ENCODE peak calls at places on chromosomes 16 and 17, in four cellular contexts. U is fibroblast of lung, X is DND-41, T is IMR-90. Z is an unnamed sample. For H4K20me1 and H3K4me1, the result is how much of the 10 kb centered on the place peaks cover.

GRCh38 chr16:50182441-50182840 is 29.3 kb downstream of the TENT4B start:
- DNase-seq in U (no peak), T (no peak), X (no peak), Z (no peak)

GRCh38 chr17:4939554-4939803 is 367 bp downstream of the SLC25A11 start:
- DNase-seq in X (no peak), U (no peak), T (no peak), Z (no peak)

GRCh38 chr17:32943206-32943605 is 15.3 kb downstream of the TMEM98 start:
- DNase-seq in T (no peak), U (no peak), X (no peak), Z (peak)

GRCh38 chr16:85138825-85139627 is 26.8 kb upstream of the CIBAR2 start:
- DNase-seq in U (no peak), X (no peak), T (no peak), Z (peak)

GRCh38 chr16:825298-826061 is 24.9 kb upstream of the GNG13 start:
- DNase-seq in X (no peak), U (peak), T (no peak), Z (peak)

GRCh38 chr16:2751577-2752034 is 832 bp upstream of the SRRM2 start:
- DNase-seq in T (no peak), U (no peak), X (no peak), Z (peak)

GRCh38 chr17:82671071-82671470 is 22.8 kb upstream of the WDR45B start:
- DNase-seq in U (no peak), X (no peak), T (no peak), Z (peak)

GRCh38 chr16:66477028-66477515 is 50.0 kb downstream of the BEAN1 start:
- DNase-seq in T (no peak), U (no peak), X (no peak), Z (no peak)

GRCh38 chr16:16143038-16143763 is 80.1 kb downstream of the ABCC6 start:
- DNase-seq in X (peak), U (no peak), T (no peak), Z (peak)

DNA sequence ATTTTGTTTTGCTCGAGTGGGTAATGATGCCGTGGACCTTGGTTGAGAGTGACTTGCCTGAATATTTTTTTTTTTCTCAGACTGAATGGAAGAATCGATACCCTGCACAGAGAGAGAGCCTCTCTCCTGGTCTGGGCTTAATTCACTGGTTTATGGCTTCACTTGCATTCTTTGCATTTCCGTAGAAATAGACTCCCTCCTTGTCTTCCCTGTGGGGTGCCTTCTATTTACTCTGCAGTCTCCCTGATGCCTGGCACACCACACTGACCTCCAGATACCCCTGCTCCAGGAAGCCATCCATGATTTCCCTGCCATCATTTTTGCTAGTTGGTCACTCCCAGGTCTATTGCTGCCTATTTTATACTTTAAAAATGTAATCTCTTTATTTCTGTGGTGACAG is 238.0 kb downstream of the SNX29 start:
- DNase-seq in U (no peak), T (no peak), X (no peak), Z (no peak)
- H4K20me1 ChIP-seq in U (under half), T (under half), X (under half), Z (under half)

GRCh38 chr17:12116143-12116542 is 95.5 kb downstream of the MAP2K4 start:
- DNase-seq in T (peak), X (no peak), U (no peak), Z (no peak)
- H3K4me1 ChIP-seq in T (under half), X (under half), U (under half), Z (under half)

GRCh38 chr16:56667581-56668571 is at the start of gene MT1G:
- DNase-seq in T (no peak), X (peak), U (peak), Z (peak)
- H2AFZ ChIP-seq in T (peak), X (no peak), U (no peak), Z (no peak)

GRCh38 chr17:69444023-69444422 is 29.5 kb downstream of the MAP2K6 start:
- DNase-seq in T (no peak), X (no peak), U (no peak), Z (no peak)

GRCh38 chr17:69445132-69445531 is 30.6 kb downstream of the MAP2K6 start:
- DNase-seq in U (no peak), X (no peak), T (no peak), Z (no peak)

GRCh38 chr17:69447726-69448125 is 33.2 kb downstream of the MAP2K6 start:
- DNase-seq in X (no peak), U (peak), T (no peak), Z (no peak)

GRCh38 chr17:69441179-69441578 is 26.7 kb downstream of the MAP2K6 start:
- DNase-seq in U (no peak), X (no peak), T (no peak), Z (no peak)

GRCh38 chr17:69443138-69443537 is 28.6 kb downstream of the MAP2K6 start:
- DNase-seq in U (no peak), X (no peak), T (no peak), Z (no peak)
- H4K20me1 ChIP-seq in U (under half), X (under half), T (under half), Z (under half)

GRCh38 chr17:68293490-68294195 is 2.3 kb downstream of the ARSG start:
- DNase-seq in U (no peak), T (no peak), X (no peak), Z (no peak)
- H3K4me1 ChIP-seq in U (under half), T (under half), X (half or more), Z (under half)

GRCh38 chr16:10521681-10522274 is 58.6 kb downstream of the EMP2 start:
- DNase-seq in X (peak), U (peak), T (peak), Z (peak)
- H2AFZ ChIP-seq in X (no peak), U (no peak), T (no peak), Z (no peak)

GRCh38 chr17:77387891-77388290 is 247.1 kb downstream of the SEC14L1 start:
- DNase-seq in T (no peak), X (no peak), U (no peak), Z (peak)
- H4K20me1 ChIP-seq in T (half or more), X (half or more), U (under half), Z (under half)

DNA sequence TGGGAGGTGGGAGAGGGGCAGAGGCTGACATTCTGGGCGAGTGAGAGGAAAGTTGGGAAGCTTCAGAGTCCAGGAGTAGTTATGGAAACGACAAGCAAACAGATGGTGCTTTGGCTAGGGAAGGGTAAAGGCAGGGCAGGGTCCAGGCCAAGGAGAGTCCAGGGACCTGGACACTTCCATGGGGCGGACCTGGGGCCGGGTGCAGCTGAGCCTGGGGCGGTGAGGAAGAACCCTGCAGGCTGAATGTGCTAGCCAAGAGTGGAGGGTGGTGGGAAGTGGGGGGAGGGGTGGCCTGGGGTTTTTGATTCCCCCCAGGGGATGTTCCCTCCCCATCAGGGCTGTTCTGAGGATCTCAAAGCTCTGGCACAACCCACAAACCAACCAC is 2.6 kb downstream of the PPP1R9B start:
- DNase-seq in T (no peak), X (peak), U (peak), Z (peak)
- H3K4me1 ChIP-seq in T (under half), X (half or more), U (under half), Z (under half)